ENCODE peak calls at places on chromosomes 2 and 18, in eight cellular contexts. D is tibial artery, X is Peyer's patch, B is ovary, Z is astrocyte of the spinal cord, C is left ventricle myocardium inferior, V is fibroblast of the aortic adventitia, E is lower lobe of right lung. S is an unnamed sample.

GRCh38 chr2:1995987-1996386 is 251.7 kb upstream of the PXDN start:
- DNase-seq in Z (peak), E (no peak), B (no peak), V (no peak), X (no peak), C (no peak), D (no peak), S (no peak)

GRCh38 chr2:188050716-188051115 is 241.0 kb upstream of the GULP1 start:
- DNase-seq in Z (peak), D (no peak), C (no peak), B (no peak), V (peak), X (no peak), E (no peak), S (peak)

GRCh38 chr2:74815955-74816354 is 18.0 kb upstream of the HK2 start:
- DNase-seq in D (no peak), C (no peak), V (no peak), E (no peak), B (no peak), X (no peak), Z (no peak), S (no peak)

GRCh38 chr18:2686349-2686968 is 30.9 kb downstream of the SMCHD1 start:
- DNase-seq in E (no peak), C (no peak), X (no peak), V (peak), D (no peak), Z (no peak), B (no peak), S (no peak)

GRCh38 chr2:170012773-170013172 is 165.2 kb upstream of the MYO3B start:
- DNase-seq in X (no peak), Z (no peak), E (no peak), B (no peak), D (no peak), V (no peak), C (no peak), S (no peak)

GRCh38 chr2:127003028-127003800 is 103.7 kb downstream of the BIN1 start:
- DNase-seq in Z (no peak), B (no peak), E (no peak), X (no peak), D (no peak), V (no peak), C (no peak), S (no peak)

GRCh38 chr2:30492619-30493018 is 45.6 kb downstream of the LCLAT1 start:
- DNase-seq in B (no peak), X (no peak), D (no peak), Z (no peak), V (no peak), C (no peak), E (no peak), S (no peak)

GRCh38 chr2:132911726-132912724 is 242.0 kb upstream of the LYPD1 start:
- DNase-seq in Z (peak), B (no peak), V (peak), C (peak), D (no peak), E (no peak), X (no peak), S (no peak)

GRCh38 chr2:236642125-236642524 is 72.5 kb downstream of the ACKR3 start:
- DNase-seq in C (no peak), B (no peak), X (no peak), V (peak), Z (no peak), E (no peak), D (peak), S (peak)

GRCh38 chr2:126771501-126772195 is 115.7 kb downstream of the GYPC start:
- DNase-seq in Z (no peak), E (no peak), V (no peak), D (peak), B (no peak), C (no peak), X (no peak), S (no peak)

GRCh38 chr2:145811467-145812162 is 1291.7 kb upstream of the ZEB2 start:
- DNase-seq in X (no peak), D (no peak), E (no peak), Z (no peak), C (no peak), B (no peak), V (peak), S (no peak)

GRCh38 chr2:150167711-150168110 is 319.8 kb downstream of the RND3 start:
- DNase-seq in Z (peak), D (no peak), E (no peak), B (no peak), X (no peak), V (peak), C (no peak), S (peak)

GRCh38 chr2:120949027-120949956 is 213.6 kb downstream of the GLI2 start:
- DNase-seq in V (no peak), B (no peak), C (no peak), E (no peak), X (no peak), D (no peak), Z (no peak), S (no peak)

GRCh38 chr18:76573325-76574025 is 78.4 kb upstream of the ZNF516 start:
- DNase-seq in D (no peak), B (no peak), E (no peak), V (peak), C (no peak), Z (peak), X (no peak), S (peak)

GRCh38 chr2:169139145-169139544 is 69.8 kb downstream of the DHRS9 start:
- DNase-seq in E (no peak), B (no peak), C (no peak), D (no peak), X (no peak), Z (no peak), V (no peak), S (no peak)

GRCh38 chr2:144648837-144649485 is 129.0 kb upstream of the ZEB2 start:
- DNase-seq in D (no peak), X (no peak), V (no peak), B (no peak), E (no peak), C (no peak), Z (no peak), S (no peak)

GRCh38 chr2:168536925-168537466 is 80.9 kb downstream of the CERS6 start:
- DNase-seq in C (no peak), V (no peak), D (no peak), E (no peak), X (no peak), Z (peak), B (no peak), S (peak)

GRCh38 chr2:20221169-20221938 is 3.6 kb downstream of the SDC1 start:
- DNase-seq in C (no peak), E (no peak), Z (peak), V (peak), B (no peak), D (no peak), X (no peak), S (peak)

GRCh38 chr2:106030287-106031268 is 163.5 kb downstream of the UXS1 start:
- DNase-seq in E (no peak), V (peak), C (peak), Z (peak), B (peak), X (no peak), D (peak), S (peak)

GRCh38 chr18:56166914-56167313 is 471.5 kb downstream of the TXNL1 start:
- DNase-seq in C (no peak), D (no peak), V (no peak), B (no peak), X (no peak), E (no peak), Z (no peak), S (peak)

GRCh38 chr2:144548088-144548487 is 28.2 kb upstream of the ZEB2 start:
- DNase-seq in X (no peak), V (no peak), Z (peak), B (no peak), C (no peak), D (no peak), E (no peak), S (no peak)

GRCh38 chr2:62870966-62871365 is 165.5 kb downstream of the EHBP1 start:
- DNase-seq in C (no peak), V (no peak), D (no peak), E (no peak), B (no peak), Z (no peak), X (no peak), S (no peak)

GRCh38 chr2:190511104-190511503 is 23.4 kb downstream of the NEMP2 start:
- DNase-seq in C (no peak), E (no peak), V (peak), X (no peak), Z (peak), B (no peak), D (no peak), S (peak)

GRCh38 chr2:213036836-213037235 is 114.6 kb downstream of the IKZF2 start:
- DNase-seq in X (no peak), Z (peak), B (no peak), E (no peak), D (no peak), C (no peak), V (peak), S (peak)

GRCh38 chr2:54416166-54416798 is 39.8 kb upstream of the SPTBN1 start:
- DNase-seq in V (peak), C (peak), X (no peak), Z (peak), D (no peak), B (peak), E (peak), S (no peak)

GRCh38 chr18:46677609-46678470 is 20.8 kb upstream of the LOXHD1 start:
- DNase-seq in Z (no peak), V (no peak), E (no peak), C (no peak), D (no peak), X (no peak), B (no peak), S (peak)

GRCh38 chr18:33744032-33744697 is 166.1 kb downstream of the ASXL3 start:
- DNase-seq in C (no peak), B (no peak), D (no peak), V (no peak), Z (no peak), X (no peak), E (no peak), S (no peak)

GRCh38 chr18:78861706-78862105 is 117.9 kb upstream of the SALL3 start:
- DNase-seq in X (no peak), D (no peak), Z (no peak), E (no peak), C (no peak), V (no peak), B (no peak), S (no peak)

GRCh38 chr18:75209952-75210261 is 690 bp upstream of the TSHZ1 start:
- DNase-seq in C (no peak), Z (peak), B (no peak), E (no peak), X (no peak), D (no peak), V (peak), S (peak)

GRCh38 chr2:74703373-74703772 is 49.3 kb downstream of the SEMA4F start:
- DNase-seq in D (no peak), V (peak), X (no peak), C (no peak), Z (no peak), E (no peak), B (peak), S (no peak)

DNA sequence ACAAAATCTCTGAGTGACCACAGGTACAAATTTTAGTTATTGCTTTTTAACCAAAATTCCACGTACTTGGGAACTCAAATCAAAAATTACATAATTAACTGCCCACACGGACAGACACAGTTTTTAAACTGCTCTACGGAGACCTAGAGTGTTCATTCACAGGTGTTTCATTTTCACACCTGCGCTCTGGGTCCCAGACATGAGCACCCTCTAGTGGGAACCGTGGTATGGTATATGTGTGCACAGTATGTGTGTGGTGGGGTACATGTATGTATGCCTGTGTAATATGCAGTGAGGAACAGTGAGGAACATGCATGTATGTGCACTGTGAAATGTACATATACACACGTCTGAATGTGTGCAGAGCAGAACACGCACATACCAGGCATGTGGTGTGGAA is 65.0 kb downstream of the PPP4R1 start:
- DNase-seq in X (no peak), V (no peak), D (no peak), C (no peak), E (no peak), B (no peak), Z (no peak), S (no peak)
- TF ChIP-seq CTCF in X (no peak), V (no peak), D (no peak), C (peak), E (no peak), B (no peak), Z (peak), S (no peak)

DNA sequence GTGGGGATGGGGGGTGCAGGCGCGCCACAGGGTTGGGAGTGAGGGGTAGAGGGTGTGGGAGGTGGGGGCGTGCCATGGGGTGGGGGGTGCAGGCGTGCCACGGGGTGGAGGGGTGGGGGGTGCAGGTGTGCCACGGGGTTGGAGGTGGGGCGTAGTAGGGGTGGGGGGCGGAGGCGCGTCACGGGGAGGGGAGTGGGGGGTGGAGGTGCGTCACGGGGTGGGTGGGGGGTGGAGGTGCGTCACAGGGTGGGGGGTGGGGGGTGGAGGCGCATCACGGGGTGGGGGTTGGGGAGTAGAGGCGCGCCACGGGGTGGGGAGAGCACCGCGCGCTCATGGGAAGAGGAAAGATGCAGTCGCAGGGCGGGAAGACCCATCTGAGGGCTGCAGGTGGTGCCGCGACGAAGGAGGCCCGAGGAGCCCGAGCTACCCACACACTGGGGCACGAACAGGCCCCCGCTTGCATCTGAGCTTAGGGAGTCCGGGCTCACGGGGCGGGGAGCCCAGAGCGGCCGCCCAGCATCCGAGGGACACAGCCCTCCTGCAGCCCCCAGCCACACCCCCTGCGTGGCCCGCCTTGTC is 37.5 kb downstream of the SNED1 start:
- DNase-seq in C (no peak), D (no peak), Z (no peak), X (peak), E (no peak), V (no peak), B (no peak), S (no peak)
- H3K4me3 ChIP-seq in C (peak), D (peak), Z (no peak), X (peak), E (peak), V (peak), B (no peak), S (no peak)

GRCh38 chr2:108194409-108195132 is 45.2 kb upstream of the SULT1C3 start:
- DNase-seq in B (no peak), C (no peak), X (no peak), D (no peak), V (peak), E (no peak), Z (no peak), S (peak)
- TF ChIP-seq CTCF in B (no peak), C (peak), X (peak), D (peak), V (peak), E (peak), Z (peak), S (peak)

GRCh38 chr18:43710135-43710534 is 432.8 kb upstream of the SYT4 start:
- DNase-seq in E (no peak), C (no peak), V (no peak), Z (no peak), B (no peak), D (no peak), X (no peak), S (no peak)
- H3K4me3 ChIP-seq in E (no peak), C (no peak), V (no peak), Z (no peak), B (no peak), D (no peak), X (no peak), S (no peak)

GRCh38 chr2:205686231-205687017 is 4.1 kb downstream of the NRP2 start:
- DNase-seq in Z (no peak), B (no peak), C (no peak), E (no peak), D (no peak), X (no peak), V (no peak), S (peak)
- TF ChIP-seq CTCF in Z (peak), B (no peak), C (no peak), E (no peak), D (no peak), X (no peak), V (no peak), S (no peak)

GRCh38 chr2:176088048-176088936 is 4.2 kb upstream of the HOXD13 start:
- DNase-seq in D (peak), Z (peak), V (peak), B (peak), C (peak), X (no peak), E (peak), S (peak)
- H3K4me3 ChIP-seq in D (no peak), Z (peak), V (peak), B (no peak), C (peak), X (peak), E (peak), S (peak)

GRCh38 chr18:37567994-37568359 is 2.4 kb upstream of the CELF4 start:
- DNase-seq in E (no peak), C (no peak), X (no peak), B (no peak), V (no peak), D (no peak), Z (no peak), S (no peak)

GRCh38 chr18:37570336-37570930 is 4.8 kb upstream of the CELF4 start:
- DNase-seq in D (no peak), E (no peak), B (no peak), V (no peak), X (no peak), Z (no peak), C (no peak), S (no peak)

GRCh38 chr18:37567061-37567993 is 1.7 kb upstream of the CELF4 start:
- DNase-seq in B (no peak), E (no peak), Z (no peak), X (no peak), V (no peak), C (no peak), D (no peak), S (no peak)

GRCh38 chr18:37566479-37567060 is 972 bp upstream of the CELF4 start:
- DNase-seq in B (no peak), V (no peak), X (no peak), D (no peak), C (no peak), Z (no peak), E (no peak), S (no peak)

DNA sequence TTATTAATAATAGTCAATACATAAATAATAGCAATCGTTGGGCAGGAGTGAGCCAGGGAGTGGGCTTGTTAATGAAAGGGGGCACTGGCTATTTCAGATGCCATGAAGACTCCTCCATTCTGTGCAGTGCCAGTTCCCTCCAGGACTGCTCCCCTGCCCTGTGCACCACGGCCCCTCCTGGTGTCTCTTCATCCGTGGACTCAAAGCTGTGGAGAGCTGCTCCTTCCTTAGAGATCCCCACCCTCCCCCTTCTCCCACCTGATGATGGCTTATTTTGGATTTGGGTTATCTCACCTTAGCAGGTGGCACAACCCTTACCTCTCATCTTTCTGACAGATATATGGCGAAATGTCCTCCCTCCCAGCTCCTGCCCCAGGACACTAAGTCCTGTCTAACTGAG is 3.1 kb upstream of the CELF4 start:
- DNase-seq in C (no peak), E (no peak), X (no peak), D (no peak), B (no peak), Z (no peak), V (no peak), S (no peak)
- TF ChIP-seq CTCF in C (no peak), E (no peak), X (no peak), D (no peak), B (no peak), Z (no peak), V (no peak), S (no peak)

DNA sequence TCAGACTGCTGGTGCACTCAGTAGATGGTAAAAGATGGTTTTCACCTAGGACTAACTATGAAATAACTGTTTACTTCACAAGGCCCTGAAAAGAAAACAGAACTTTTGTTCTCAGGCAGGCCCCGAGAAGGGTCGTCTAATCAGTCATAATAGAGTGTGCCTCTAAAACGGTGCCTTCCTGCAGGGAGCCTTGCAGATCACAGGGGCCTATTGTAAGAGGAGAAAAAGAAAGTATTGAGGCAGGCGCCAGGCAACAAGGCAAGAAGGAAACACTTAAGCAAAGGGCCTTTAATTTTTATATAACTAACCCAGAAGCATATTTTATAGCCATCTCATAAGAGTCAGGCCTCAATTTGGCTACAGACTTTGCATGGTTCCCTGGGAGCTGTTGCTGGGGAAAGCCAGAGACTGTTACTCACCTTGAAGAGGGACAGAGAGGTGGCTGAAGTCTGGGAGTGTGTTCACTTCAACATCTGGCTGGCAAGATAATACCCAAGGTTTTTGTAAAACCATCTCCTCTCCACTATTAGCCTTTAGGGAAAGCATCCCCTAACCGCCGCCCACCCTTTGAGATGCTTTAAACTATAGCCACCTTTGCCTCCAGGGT is 117.1 kb downstream of the PRPF40A start:
- DNase-seq in D (no peak), V (no peak), Z (no peak), X (no peak), B (no peak), E (no peak), C (no peak), S (no peak)
- H3K4me3 ChIP-seq in D (no peak), V (no peak), Z (no peak), X (no peak), B (no peak), E (no peak), C (no peak), S (no peak)

DNA sequence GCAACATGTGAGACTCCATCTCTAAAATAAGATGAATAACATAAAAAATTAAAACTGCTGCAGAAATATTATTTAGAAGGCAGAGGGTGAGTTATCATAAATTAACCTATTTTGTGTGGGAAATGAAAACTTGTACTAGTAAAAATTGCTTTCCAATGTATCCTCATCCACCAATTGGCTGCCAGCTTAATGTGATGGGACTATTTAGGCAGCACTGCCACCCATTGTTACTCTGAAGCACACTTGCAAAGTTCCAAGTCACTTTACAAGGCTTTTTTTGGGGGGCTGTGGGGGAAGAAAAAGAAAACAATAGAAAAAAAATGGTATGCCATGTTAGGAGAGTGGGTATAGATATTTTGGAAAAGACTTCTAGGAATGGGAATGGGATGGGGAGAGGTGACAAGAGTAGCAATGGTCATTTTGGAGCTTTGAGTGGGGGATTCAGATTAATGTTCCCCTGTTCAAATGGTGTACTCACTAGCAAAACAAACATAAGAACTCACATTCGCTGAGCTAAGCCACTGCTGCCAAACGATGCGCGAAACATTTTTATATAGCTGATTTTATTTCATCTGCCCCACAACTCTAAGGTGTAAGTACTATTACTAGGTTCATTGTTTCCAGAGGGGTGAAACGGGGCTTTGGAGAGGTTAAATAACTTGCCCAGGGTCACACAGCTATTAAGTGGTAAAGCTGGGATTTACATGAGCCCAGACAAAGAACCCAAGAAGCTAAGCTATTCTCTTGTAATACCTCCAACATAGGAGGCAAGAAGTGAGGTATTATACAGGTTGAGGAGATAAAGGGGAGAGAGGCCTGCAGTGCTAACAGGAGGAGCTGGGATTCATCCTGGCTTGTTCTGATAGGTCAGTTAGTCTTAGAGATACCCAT is 63.0 kb downstream of the MEIS1 start:
- DNase-seq in D (no peak), V (no peak), X (no peak), Z (no peak), E (no peak), C (no peak), B (no peak), S (no peak)
- TF ChIP-seq CTCF in D (no peak), V (no peak), X (no peak), Z (no peak), E (no peak), C (peak), B (no peak), S (no peak)

S was measured in AG10803.